ENCODE peak calls at places on chromosomes 3 and 15, in six cellular contexts. One of them, this sample, is unnamed.

GRCh38 chr3:191220908-191221307 is 21.9 kb downstream of the OSTN start:
- DNase-seq in transverse colon: no peak
- DNase-seq in GM12891: no peak
- DNase-seq in stomach: no peak
- DNase-seq in K562: no peak
- DNase-seq in HepG2: peak
- DNase-seq in this sample: no peak

GRCh38 chr15:70264738-70265465 is 167.2 kb upstream of the TLE3 start:
- DNase-seq in GM12891: no peak
- DNase-seq in HepG2: no peak
- DNase-seq in K562: no peak
- DNase-seq in transverse colon: no peak
- DNase-seq in stomach: peak
- DNase-seq in this sample: no peak

GRCh38 chr3:110583373-110583935 is 488.2 kb upstream of the NECTIN3 start:
- DNase-seq in K562: no peak
- DNase-seq in HepG2: peak
- DNase-seq in transverse colon: no peak
- DNase-seq in GM12891: no peak
- DNase-seq in stomach: no peak
- DNase-seq in this sample: no peak

GRCh38 chr3:190543656-190544055 is 29.8 kb downstream of the IL1RAP start:
- DNase-seq in transverse colon: no peak
- DNase-seq in stomach: no peak
- DNase-seq in HepG2: no peak
- DNase-seq in GM12891: no peak
- DNase-seq in K562: no peak
- DNase-seq in this sample: peak

GRCh38 chr3:71050133-71050520 is 533.4 kb downstream of the FOXP1 start:
- DNase-seq in stomach: no peak
- DNase-seq in transverse colon: no peak
- DNase-seq in K562: no peak
- DNase-seq in HepG2: peak
- DNase-seq in GM12891: no peak
- DNase-seq in this sample: no peak

GRCh38 chr15:39199076-39199475 is 381.8 kb upstream of the THBS1 start:
- DNase-seq in HepG2: no peak
- DNase-seq in K562: no peak
- DNase-seq in GM12891: no peak
- DNase-seq in transverse colon: peak
- DNase-seq in stomach: no peak
- DNase-seq in this sample: no peak

GRCh38 chr3:27253831-27254230 is 115.4 kb downstream of the NEK10 start:
- DNase-seq in HepG2: peak
- DNase-seq in GM12891: no peak
- DNase-seq in transverse colon: peak
- DNase-seq in K562: no peak
- DNase-seq in stomach: peak
- DNase-seq in this sample: peak

GRCh38 chr3:58217209-58217811 is 6.5 kb upstream of the DNASE1L3 start:
- DNase-seq in stomach: peak
- DNase-seq in transverse colon: peak
- DNase-seq in HepG2: peak
- DNase-seq in K562: no peak
- DNase-seq in GM12891: no peak
- DNase-seq in this sample: peak

GRCh38 chr15:96273317-96274086 is 57.0 kb upstream of the NR2F2 start:
- DNase-seq in HepG2: no peak
- DNase-seq in K562: peak
- DNase-seq in stomach: no peak
- DNase-seq in GM12891: no peak
- DNase-seq in transverse colon: no peak
- DNase-seq in this sample: no peak

GRCh38 chr3:133371676-133372075 is 28.2 kb upstream of the BFSP2 start:
- DNase-seq in K562: no peak
- DNase-seq in transverse colon: no peak
- DNase-seq in GM12891: no peak
- DNase-seq in HepG2: no peak
- DNase-seq in stomach: no peak
- DNase-seq in this sample: no peak

GRCh38 chr3:161977063-161977462 is 480.5 kb downstream of the OTOL1 start:
- DNase-seq in K562: no peak
- DNase-seq in HepG2: no peak
- DNase-seq in transverse colon: no peak
- DNase-seq in stomach: no peak
- DNase-seq in GM12891: no peak
- DNase-seq in this sample: no peak

GRCh38 chr3:189624130-189624529 is 7.1 kb upstream of the TP63 start:
- DNase-seq in transverse colon: no peak
- DNase-seq in K562: no peak
- DNase-seq in stomach: no peak
- DNase-seq in GM12891: no peak
- DNase-seq in HepG2: no peak
- DNase-seq in this sample: no peak

GRCh38 chr3:120449701-120450216 is 1.0 kb downstream of the FSTL1 start:
- DNase-seq in GM12891: no peak
- DNase-seq in HepG2: no peak
- DNase-seq in transverse colon: no peak
- DNase-seq in stomach: no peak
- DNase-seq in K562: no peak
- DNase-seq in this sample: no peak

GRCh38 chr3:58754074-58754473 is 87.5 kb upstream of the FAM3D start:
- DNase-seq in GM12891: no peak
- DNase-seq in stomach: no peak
- DNase-seq in transverse colon: no peak
- DNase-seq in K562: no peak
- DNase-seq in HepG2: no peak
- DNase-seq in this sample: no peak

GRCh38 chr3:194675081-194675640 is 3.2 kb upstream of the LSG1 start:
- DNase-seq in K562: peak
- DNase-seq in stomach: no peak
- DNase-seq in HepG2: no peak
- DNase-seq in GM12891: no peak
- DNase-seq in transverse colon: no peak
- DNase-seq in this sample: no peak

GRCh38 chr15:79370716-79371115 is 59.8 kb downstream of the TMED3 start:
- DNase-seq in HepG2: no peak
- DNase-seq in transverse colon: no peak
- DNase-seq in K562: no peak
- DNase-seq in stomach: no peak
- DNase-seq in GM12891: no peak
- DNase-seq in this sample: no peak

GRCh38 chr3:52874160-52874701 is 23.1 kb downstream of the STIMATE start:
- DNase-seq in transverse colon: no peak
- DNase-seq in K562: no peak
- DNase-seq in GM12891: no peak
- DNase-seq in HepG2: no peak
- DNase-seq in stomach: no peak
- DNase-seq in this sample: no peak

GRCh38 chr3:179148446-179149238 is 485 bp downstream of the PIK3CA start:
- DNase-seq in HepG2: peak
- DNase-seq in stomach: peak
- DNase-seq in GM12891: peak
- DNase-seq in transverse colon: peak
- DNase-seq in K562: peak
- DNase-seq in this sample: peak

DNA sequence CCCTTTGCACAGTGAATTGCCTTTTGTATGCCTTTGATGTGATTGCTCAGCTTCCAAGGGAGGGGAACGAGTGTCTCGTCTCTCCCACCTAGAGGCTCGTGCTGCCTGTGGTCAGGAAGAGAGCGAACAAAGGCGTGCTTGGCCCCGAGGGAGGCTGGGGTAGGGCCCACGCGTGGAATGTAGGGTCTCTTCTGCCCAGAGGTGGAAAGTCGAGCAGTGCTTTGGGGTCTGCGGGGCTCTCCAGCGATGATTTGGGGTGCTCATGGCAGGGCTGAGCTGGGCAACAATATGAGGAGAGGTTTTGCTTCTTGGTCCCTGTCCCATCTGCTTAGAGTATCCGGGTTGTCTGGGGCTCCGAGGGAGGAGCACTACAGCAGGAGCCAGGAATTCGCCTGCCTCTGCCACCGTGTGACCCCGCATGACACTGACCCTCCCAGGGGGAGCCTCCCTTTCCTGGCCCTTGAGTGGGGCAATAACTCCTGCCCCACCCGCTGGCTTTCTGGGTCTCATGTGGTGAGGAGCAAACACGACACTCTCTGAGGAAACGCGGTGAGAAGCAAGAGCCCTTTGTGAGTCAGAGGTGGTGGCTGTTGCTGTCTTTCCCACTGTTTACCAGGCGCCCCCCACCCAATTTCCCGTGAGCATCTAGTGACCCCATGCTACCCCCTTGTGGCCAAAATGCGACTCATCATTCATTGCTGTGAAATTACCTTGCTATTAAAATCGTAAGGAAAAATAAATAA is 29.6 kb downstream of the CCNL1 start:
- DNase-seq in transverse colon: peak
- DNase-seq in GM12891: no peak
- DNase-seq in K562: peak
- DNase-seq in stomach: peak
- DNase-seq in HepG2: peak
- DNase-seq in this sample: peak
- TF ChIP-seq POLR2AphosphoS5 in transverse colon: peak
- TF ChIP-seq POLR2AphosphoS5 in GM12891: no peak
- TF ChIP-seq POLR2AphosphoS5 in K562: no peak
- TF ChIP-seq POLR2AphosphoS5 in stomach: peak
- TF ChIP-seq POLR2AphosphoS5 in HepG2: no peak
- TF ChIP-seq POLR2AphosphoS5 in this sample: no peak

GRCh38 chr3:12452361-12453330 is 31.6 kb upstream of the TSEN2 start:
- DNase-seq in stomach: no peak
- DNase-seq in K562: no peak
- DNase-seq in GM12891: no peak
- DNase-seq in transverse colon: no peak
- DNase-seq in HepG2: peak
- DNase-seq in this sample: no peak
- TF ChIP-seq POLR2AphosphoS5 in stomach: no peak
- TF ChIP-seq POLR2AphosphoS5 in K562: no peak
- TF ChIP-seq POLR2AphosphoS5 in GM12891: no peak
- TF ChIP-seq POLR2AphosphoS5 in transverse colon: no peak
- TF ChIP-seq POLR2AphosphoS5 in HepG2: peak
- TF ChIP-seq POLR2AphosphoS5 in this sample: no peak

DNA sequence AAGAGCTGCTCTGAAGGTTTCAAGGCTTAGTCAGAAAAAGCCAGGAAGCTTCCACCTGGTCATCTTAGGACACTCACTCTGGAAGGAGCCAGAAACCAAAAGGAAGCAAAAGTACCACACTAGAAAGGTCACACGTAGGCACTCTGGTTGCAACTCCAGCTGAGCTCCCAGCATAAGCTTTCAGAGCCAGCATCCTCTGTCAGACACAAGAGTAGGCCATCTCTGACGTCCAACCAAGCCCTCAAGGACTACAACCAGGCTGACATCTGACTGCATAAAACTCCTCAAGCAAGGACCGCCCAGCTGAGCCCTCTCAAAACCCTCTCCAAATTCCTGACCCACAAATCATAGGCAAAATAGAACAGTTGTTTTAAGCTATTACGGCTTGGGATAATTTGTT is 12.8 kb downstream of the SH3BP5 start:
- DNase-seq in transverse colon: no peak
- DNase-seq in HepG2: no peak
- DNase-seq in stomach: no peak
- DNase-seq in GM12891: no peak
- DNase-seq in K562: no peak
- DNase-seq in this sample: no peak
- TF ChIP-seq POLR2AphosphoS5 in transverse colon: peak
- TF ChIP-seq POLR2AphosphoS5 in HepG2: no peak
- TF ChIP-seq POLR2AphosphoS5 in stomach: no peak
- TF ChIP-seq POLR2AphosphoS5 in GM12891: no peak
- TF ChIP-seq POLR2AphosphoS5 in K562: no peak
- TF ChIP-seq POLR2AphosphoS5 in this sample: no peak

GRCh38 chr3:127170794-127171193 is 22.1 kb upstream of the PRR23E start:
- DNase-seq in stomach: no peak
- DNase-seq in K562: no peak
- DNase-seq in transverse colon: no peak
- DNase-seq in GM12891: no peak
- DNase-seq in HepG2: no peak
- DNase-seq in this sample: no peak
- TF ChIP-seq POLR2AphosphoS5 in stomach: no peak
- TF ChIP-seq POLR2AphosphoS5 in K562: no peak
- TF ChIP-seq POLR2AphosphoS5 in transverse colon: no peak
- TF ChIP-seq POLR2AphosphoS5 in GM12891: no peak
- TF ChIP-seq POLR2AphosphoS5 in HepG2: no peak
- TF ChIP-seq POLR2AphosphoS5 in this sample: no peak

GRCh38 chr3:20042331-20042730 is 2.1 kb downstream of the KAT2B start:
- DNase-seq in K562: no peak
- DNase-seq in stomach: no peak
- DNase-seq in HepG2: no peak
- DNase-seq in transverse colon: no peak
- DNase-seq in GM12891: no peak
- DNase-seq in this sample: no peak

GRCh38 chr3:20041197-20041780 is 1.0 kb downstream of the KAT2B start:
- DNase-seq in stomach: peak
- DNase-seq in transverse colon: peak
- DNase-seq in K562: peak
- DNase-seq in GM12891: no peak
- DNase-seq in HepG2: peak
- DNase-seq in this sample: peak

GRCh38 chr3:20039082-20039764 is 1.0 kb upstream of the KAT2B start:
- DNase-seq in transverse colon: no peak
- DNase-seq in GM12891: no peak
- DNase-seq in K562: no peak
- DNase-seq in HepG2: no peak
- DNase-seq in stomach: no peak
- DNase-seq in this sample: no peak

GRCh38 chr3:20039765-20040475 is at the start of gene KAT2B:
- DNase-seq in HepG2: peak
- DNase-seq in transverse colon: peak
- DNase-seq in GM12891: peak
- DNase-seq in K562: peak
- DNase-seq in stomach: peak
- DNase-seq in this sample: peak

GRCh38 chr3:20040476-20041196 is 390 bp downstream of the KAT2B start:
- DNase-seq in transverse colon: peak
- DNase-seq in stomach: peak
- DNase-seq in K562: peak
- DNase-seq in HepG2: peak
- DNase-seq in GM12891: peak
- DNase-seq in this sample: peak
- TF ChIP-seq POLR2AphosphoS5 in transverse colon: peak
- TF ChIP-seq POLR2AphosphoS5 in stomach: peak
- TF ChIP-seq POLR2AphosphoS5 in K562: no peak
- TF ChIP-seq POLR2AphosphoS5 in HepG2: no peak
- TF ChIP-seq POLR2AphosphoS5 in GM12891: no peak
- TF ChIP-seq POLR2AphosphoS5 in this sample: peak

GRCh38 chr3:79056498-79056897 is 711.3 kb downstream of the ROBO1 start:
- DNase-seq in transverse colon: no peak
- DNase-seq in K562: no peak
- DNase-seq in GM12891: no peak
- DNase-seq in stomach: no peak
- DNase-seq in HepG2: no peak
- DNase-seq in this sample: no peak
- TF ChIP-seq POLR2AphosphoS5 in transverse colon: no peak
- TF ChIP-seq POLR2AphosphoS5 in K562: no peak
- TF ChIP-seq POLR2AphosphoS5 in GM12891: no peak
- TF ChIP-seq POLR2AphosphoS5 in stomach: no peak
- TF ChIP-seq POLR2AphosphoS5 in HepG2: no peak
- TF ChIP-seq POLR2AphosphoS5 in this sample: no peak

This sample was measured in prostate gland.